ENCODE peak calls at places on chromosomes 12 and 14, in four cellular contexts. T is adipocyte, D is DND-41, J is trophoblast cell. P is an unnamed sample.

GRCh38 chr12:22396253-22396652 is 61.7 kb upstream of the ST8SIA1 start:
- DNase-seq in T (no peak), D (no peak), J (no peak), P (no peak)

GRCh38 chr12:47326190-47326589 is 246.4 kb upstream of the AMIGO2 start:
- DNase-seq in T (no peak), D (no peak), J (no peak), P (no peak)

GRCh38 chr12:123097521-123098084 is 53.3 kb downstream of the PITPNM2 start:
- DNase-seq in T (no peak), D (no peak), J (no peak), P (no peak)

GRCh38 chr12:55687746-55688145 is 20.0 kb downstream of the ITGA7 start:
- DNase-seq in T (no peak), D (no peak), J (no peak), P (no peak)

GRCh38 chr12:122058750-122059149 is 19.8 kb upstream of the MLXIP start:
- DNase-seq in T (no peak), D (no peak), J (no peak), P (no peak)

GRCh38 chr14:84262932-84263331 is 1267.0 kb upstream of the FLRT2 start:
- DNase-seq in T (no peak), D (no peak), J (no peak), P (no peak)

GRCh38 chr14:105470163-105470811 is 4.3 kb upstream of the CRIP2 start:
- DNase-seq in T (no peak), D (no peak), J (no peak), P (no peak)

GRCh38 chr12:49872781-49873181 is 29.9 kb upstream of the BCDIN3D start:
- DNase-seq in T (no peak), D (no peak), J (no peak), P (peak)

GRCh38 chr12:92063641-92064040 is 82.0 kb downstream of the BTG1 start:
- DNase-seq in T (peak), D (no peak), J (no peak), P (no peak)

GRCh38 chr12:130827432-130827831 is 11.6 kb downstream of the STX2 start:
- DNase-seq in T (peak), D (no peak), J (no peak), P (no peak)

GRCh38 chr12:2752676-2753371 is 41.9 kb upstream of the FKBP4 start:
- DNase-seq in T (peak), D (peak), J (peak), P (peak)

GRCh38 chr12:131910302-131911110 is 16.1 kb downstream of the ULK1 start:
- DNase-seq in T (no peak), D (no peak), J (no peak), P (no peak)

GRCh38 chr14:32039401-32039800 is 37.7 kb upstream of the ARHGAP5 start:
- DNase-seq in T (no peak), D (no peak), J (no peak), P (no peak)

GRCh38 chr12:10101042-10101579 is 2.3 kb upstream of the CLEC1A start:
- DNase-seq in T (peak), D (no peak), J (peak), P (no peak)

GRCh38 chr12:116662612-116663144 is 75.2 kb downstream of the SPRING1 start:
- DNase-seq in T (no peak), D (no peak), J (no peak), P (no peak)

GRCh38 chr12:115096673-115097349 is 412.8 kb upstream of the TBX3 start:
- DNase-seq in T (peak), D (no peak), J (no peak), P (no peak)

GRCh38 chr14:64826845-64827244 is 52.9 kb downstream of the SPTB start:
- DNase-seq in T (peak), D (no peak), J (no peak), P (no peak)

GRCh38 chr12:131242741-131243496 is 289.2 kb downstream of the ADGRD1 start:
- DNase-seq in T (no peak), D (peak), J (no peak), P (no peak)

GRCh38 chr12:106051853-106052531 is 86.8 kb downstream of the NUAK1 start:
- DNase-seq in T (peak), D (no peak), J (no peak), P (no peak)

GRCh38 chr14:101926620-101927019 is 37.8 kb upstream of the DYNC1H1 start:
- DNase-seq in T (no peak), D (no peak), J (no peak), P (no peak)
- H3K9ac ChIP-seq in T (peak), D (no peak), J (no peak), P (no peak)

GRCh38 chr14:43877351-43877900 is 629.7 kb downstream of the FSCB start:
- DNase-seq in T (no peak), D (no peak), J (no peak), P (no peak)

GRCh38 chr14:43872222-43872621 is 634.9 kb downstream of the FSCB start:
- DNase-seq in T (no peak), D (no peak), J (no peak), P (peak)

DNA sequence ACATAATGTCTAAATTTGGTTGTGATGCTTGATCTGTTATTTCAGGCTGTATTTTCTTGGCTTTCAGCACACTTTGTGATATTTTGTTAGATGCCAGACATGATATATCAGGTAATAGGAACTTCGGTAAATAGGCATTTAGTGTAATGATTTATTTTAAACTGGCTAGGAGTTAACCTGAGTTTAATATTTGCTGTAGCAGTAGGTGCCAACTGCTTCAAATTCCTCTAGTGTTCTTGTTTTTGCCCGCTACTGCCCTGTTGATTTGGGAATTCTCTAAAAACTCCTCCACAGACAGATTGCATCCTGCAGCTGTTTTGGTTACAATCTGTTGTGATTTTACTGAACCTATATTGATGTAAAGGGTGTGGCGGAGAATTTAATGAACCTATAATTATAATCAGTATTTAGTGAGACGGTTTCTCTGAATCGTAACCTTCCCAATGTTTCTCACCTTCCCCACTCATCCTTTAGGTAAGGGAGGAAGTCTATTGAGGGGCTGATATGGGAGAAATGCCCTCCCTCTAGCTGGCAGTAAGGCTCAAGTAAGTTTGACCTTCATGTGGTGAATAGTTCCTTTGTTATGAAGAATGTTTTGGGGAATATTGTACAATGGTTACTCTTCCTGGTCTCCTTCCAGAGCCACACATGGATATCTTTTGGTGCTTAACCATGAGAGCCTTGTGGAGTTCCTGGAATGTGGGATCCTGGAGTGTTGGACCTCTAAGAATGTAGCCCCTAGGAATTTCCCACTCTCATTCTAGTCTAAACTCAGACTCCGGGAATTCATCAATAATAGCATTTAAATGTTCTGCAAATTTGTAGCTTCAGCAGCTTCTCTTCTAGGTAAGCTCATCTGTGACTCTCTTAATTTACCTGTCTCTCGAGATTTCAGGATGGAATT is 634.1 kb downstream of the FSCB start:
- DNase-seq in T (no peak), D (no peak), J (no peak), P (peak)
- H3K9ac ChIP-seq in T (no peak), D (no peak), J (no peak), P (no peak)

GRCh38 chr14:89303452-89304435 is 113.3 kb downstream of the FOXN3 start:
- DNase-seq in T (peak), D (no peak), J (peak), P (no peak)
- H3K9ac ChIP-seq in T (peak), D (no peak), J (no peak), P (no peak)

GRCh38 chr12:104670439-104671406 is 214.0 kb downstream of the CHST11 start:
- DNase-seq in T (no peak), D (no peak), J (no peak), P (no peak)
- H3K9ac ChIP-seq in T (peak), D (peak), J (no peak), P (no peak)

DNA sequence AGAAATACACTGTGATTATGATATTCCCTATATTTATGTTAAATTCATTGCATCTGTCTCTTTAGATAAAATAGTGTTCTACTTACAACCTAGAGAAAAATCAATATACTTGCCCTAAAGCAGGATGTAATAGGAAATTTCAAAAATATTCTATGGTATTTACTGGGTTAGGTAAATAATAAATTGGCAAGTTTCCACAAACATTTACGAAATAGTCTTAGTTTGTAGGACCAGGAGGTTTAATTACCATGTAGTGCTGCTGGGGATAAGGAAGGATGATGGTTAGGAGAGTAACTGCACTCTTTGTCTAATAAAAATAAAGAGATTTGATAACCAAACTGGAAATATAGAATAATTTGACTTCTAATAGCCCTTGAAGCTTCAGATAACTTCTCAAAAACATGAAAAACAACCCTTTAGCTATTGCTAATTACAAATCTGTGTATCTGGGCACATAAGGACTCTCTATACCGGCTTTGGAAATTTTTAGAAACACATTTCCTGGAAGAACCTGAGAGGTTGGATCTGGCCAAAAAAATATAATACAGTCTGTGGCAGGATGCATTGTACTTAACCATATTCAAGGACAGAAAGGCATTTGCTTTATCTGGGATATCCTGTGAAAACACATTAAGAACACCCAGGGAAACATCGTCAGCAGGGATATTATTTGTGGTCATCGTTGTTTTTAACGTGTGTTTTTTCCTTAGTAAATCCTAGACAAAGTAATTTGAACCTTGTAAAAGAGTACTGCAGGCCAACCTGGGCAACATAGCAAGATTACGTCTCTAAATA is 36.7 kb upstream of the TMCC3 start:
- DNase-seq in T (peak), D (no peak), J (no peak), P (no peak)
- H3K9ac ChIP-seq in T (no peak), D (no peak), J (no peak), P (no peak)

GRCh38 chr14:21264025-21264801 is 5.0 kb downstream of the HNRNPC start:
- DNase-seq in T (peak), D (no peak), J (no peak), P (no peak)
- H3K9ac ChIP-seq in T (no peak), D (peak), J (no peak), P (no peak)

P was measured in H1.